ENCODE peak calls at places on chromosome 15, in five cellular contexts. N is non-pigmented ciliary epithelial cell, R is T-cell, F is astrocyte, U is sciatic nerve. L is an unnamed sample.

GRCh38 chr15:31222769-31223345 is 103.8 kb upstream of the KLF13 start:
- DNase-seq in N (no peak), R (no peak), F (no peak), U (no peak), L (no peak)

GRCh38 chr15:92617197-92618037 is 38.2 kb downstream of the FAM174B start:
- DNase-seq in N (peak), R (no peak), F (peak), U (peak), L (peak)

GRCh38 chr15:85335193-85335939 is 45.0 kb upstream of the AKAP13 start:
- DNase-seq in N (no peak), R (no peak), F (no peak), U (no peak), L (no peak)

GRCh38 chr15:67406257-67406861 is 114.6 kb upstream of the C15orf61 start:
- DNase-seq in N (no peak), R (no peak), F (peak), U (no peak), L (no peak)

GRCh38 chr15:63601727-63602185 is 4.6 kb downstream of the FBXL22 start:
- DNase-seq in N (no peak), R (no peak), F (no peak), U (no peak), L (no peak)

GRCh38 chr15:47820047-47820779 is 102.9 kb downstream of the SEMA6D start:
- DNase-seq in N (no peak), R (no peak), F (peak), U (no peak), L (no peak)

GRCh38 chr15:26661727-26662126 is 111.1 kb downstream of the GABRB3 start:
- DNase-seq in N (no peak), R (no peak), F (no peak), U (no peak), L (no peak)

GRCh38 chr15:56965614-56966013 is 47.2 kb downstream of the TCF12 start:
- DNase-seq in N (no peak), R (no peak), F (no peak), U (no peak), L (no peak)

GRCh38 chr15:45796433-45796832 is 161.6 kb downstream of the SQOR start:
- DNase-seq in N (no peak), R (no peak), F (no peak), U (no peak), L (no peak)

GRCh38 chr15:65638681-65639089 is 16.9 kb downstream of the SLC24A1 start:
- DNase-seq in N (peak), R (peak), F (peak), U (no peak), L (no peak)